ENCODE peak calls at places on chromosomes 11 and 22, in seven cellular contexts. T is EH, Y is sciatic nerve, K is endothelial cell, N is substantia nigra, O is neural crest cell, Z is NCI-H774. Q is an unnamed sample.
A peak's percentile ranks its signal among the peaks of the same experiment; 100 is the strongest.

GRCh38 chr11:126793596-126793995 is 207.0 kb downstream of the KIRREL3 start:
- DNase-seq in K (no peak), Y (no peak), O (no peak), Z (no peak), T (no peak), N (no peak), Q (no peak)

GRCh38 chr11:44066732-44067131 is 662 bp downstream of the ACCS start:
- DNase-seq in Z (peak; percentile 10), Y (no peak), N (no peak), T (peak; percentile 76), K (no peak), O (no peak), Q (no peak)

GRCh38 chr22:16783453-16783852 is 41.8 kb downstream of the XKR3 start:
- DNase-seq in Z (no peak), T (no peak), K (no peak), N (no peak), O (no peak), Y (no peak), Q (no peak)

GRCh38 chr22:36505998-36506635 is 723 bp downstream of the FOXRED2 start:
- DNase-seq in Z (no peak), T (no peak), N (peak; percentile 42), Y (no peak), K (no peak), O (no peak), Q (no peak)

GRCh38 chr22:21681566-21682370 is 16.0 kb downstream of the PPIL2 start:
- DNase-seq in K (no peak), O (no peak), Y (no peak), Z (no peak), T (no peak), N (no peak), Q (no peak)

GRCh38 chr22:30754971-30755759 is 60.5 kb downstream of the OSBP2 start:
- DNase-seq in Y (no peak), K (peak; percentile 57), Z (peak; percentile 5), N (peak; percentile 52), T (peak; percentile 84), O (peak; percentile 26), Q (peak; percentile 65)

GRCh38 chr11:46277313-46277622 is 194 bp upstream of the CREB3L1 start:
- DNase-seq in Z (no peak), K (no peak), N (no peak), O (no peak), Y (no peak), T (peak; percentile 83), Q (no peak)

GRCh38 chr11:41781441-41781840 is 322.0 kb upstream of the LRRC4C start:
- DNase-seq in Y (no peak), N (no peak), Z (no peak), T (no peak), O (no peak), K (no peak), Q (no peak)

GRCh38 chr11:132258865-132259264 is 888.5 kb downstream of the NTM start:
- DNase-seq in Y (no peak), Z (no peak), O (no peak), N (no peak), K (no peak), T (peak; percentile 41), Q (no peak)

GRCh38 chr11:115711021-115711420 is 206.8 kb upstream of the CADM1 start:
- DNase-seq in K (no peak), O (no peak), Y (no peak), N (no peak), Z (no peak), T (no peak), Q (no peak)

GRCh38 chr11:122663764-122664163 is 8.2 kb downstream of the UBASH3B start:
- DNase-seq in K (no peak), T (peak; percentile 38), N (no peak), O (no peak), Z (no peak), Y (no peak), Q (no peak)

GRCh38 chr11:62390727-62391126 is 28.1 kb upstream of the SCGB1A1 start:
- DNase-seq in O (no peak), Z (no peak), Y (no peak), T (no peak), N (no peak), K (no peak), Q (no peak)

GRCh38 chr22:20553947-20554741 is 46.7 kb downstream of the MED15 start:
- DNase-seq in Z (no peak), K (no peak), N (no peak), T (no peak), O (no peak), Y (no peak), Q (no peak)

GRCh38 chr11:66880484-66881211 is 23.8 kb downstream of the LRFN4 start:
- DNase-seq in K (no peak), T (no peak), O (no peak), Z (peak; percentile 33), N (peak; percentile 78), Y (peak; percentile 69), Q (no peak)

GRCh38 chr11:27934830-27935145 is 173.2 kb downstream of the KIF18A start:
- DNase-seq in Z (no peak), K (no peak), T (peak; percentile 98), N (no peak), O (no peak), Y (no peak), Q (no peak)

GRCh38 chr11:32255876-32256275 is 165.0 kb downstream of the RCN1 start:
- DNase-seq in N (no peak), Y (no peak), T (no peak), K (no peak), Z (no peak), O (no peak), Q (no peak)

Q was measured in HuH-7.5.